ENCODE peak calls at places on chromosome 10, in four cellular contexts. C is H1, D is K562, T is HepG2. K is an unnamed sample.

GRCh38 chr10:48509974-48510692 is 94.7 kb downstream of the ARHGAP22 start:
- DNase-seq in C (peak; percentile 49), D (peak; percentile 53), T (peak; percentile 20), K (no peak)

GRCh38 chr10:17123062-17123661 is 6.4 kb downstream of the CUBN start:
- DNase-seq in C (no peak), D (peak; percentile 16), T (no peak), K (no peak)

GRCh38 chr10:11018426-11018818 is 750 bp downstream of the CELF2 start:
- DNase-seq in C (no peak), D (no peak), T (no peak), K (no peak)

GRCh38 chr10:61919646-61920215 is 18.2 kb downstream of the ARID5B start:
- DNase-seq in C (no peak), D (no peak), T (no peak), K (no peak)

GRCh38 chr10:50807851-50808776 is 68.4 kb downstream of the ASAH2B start:
- DNase-seq in C (no peak), D (no peak), T (peak; percentile 88), K (no peak)

GRCh38 chr10:81135851-81136250 is 598.1 kb downstream of the SH2D4B start:
- DNase-seq in C (no peak), D (no peak), T (no peak), K (no peak)

GRCh38 chr10:9274206-9274755 is 1219.8 kb downstream of the GATA3 start:
- DNase-seq in C (no peak), D (no peak), T (no peak), K (no peak)

GRCh38 chr10:71212249-71213126 is at the start of gene UNC5B:
- DNase-seq in C (peak; percentile 96), D (peak; percentile 87), T (peak; percentile 54), K (peak; percentile 65)

GRCh38 chr10:71072146-71072819 is 140.1 kb upstream of the UNC5B start:
- DNase-seq in C (no peak), D (no peak), T (no peak), K (no peak)

GRCh38 chr10:6788191-6788590 is 208.1 kb upstream of the PRKCQ start:
- DNase-seq in C (no peak), D (no peak), T (no peak), K (no peak)

GRCh38 chr10:125199261-125199660 is 38.9 kb upstream of the CTBP2 start:
- DNase-seq in C (no peak), D (no peak), T (no peak), K (no peak)

GRCh38 chr10:15775513-15775912 is 55.8 kb upstream of the ITGA8 start:
- DNase-seq in C (no peak), D (no peak), T (no peak), K (no peak)

GRCh38 chr10:67043041-67043440 is 117.2 kb downstream of the LRRTM3 start:
- DNase-seq in C (no peak), D (no peak), T (no peak), K (no peak)

GRCh38 chr10:102435529-102436233 is 3.3 kb upstream of the CUEDC2 start:
- DNase-seq in C (no peak), D (peak; percentile 91), T (no peak), K (no peak)

GRCh38 chr10:18567343-18567856 is 84.0 kb downstream of the NSUN6 start:
- DNase-seq in C (no peak), D (no peak), T (no peak), K (no peak)

GRCh38 chr10:131779661-131780394 is 121.0 kb upstream of the PPP2R2D start:
- DNase-seq in C (peak; percentile 11), D (no peak), T (no peak), K (no peak)

GRCh38 chr10:6694447-6695155 is 114.5 kb upstream of the PRKCQ start:
- DNase-seq in C (no peak), D (no peak), T (no peak), K (no peak)

GRCh38 chr10:7094781-7095180 is 316.1 kb downstream of the SFMBT2 start:
- DNase-seq in C (no peak), D (no peak), T (no peak), K (no peak)

GRCh38 chr10:70476249-70477035 is 2.1 kb upstream of the PALD1 start:
- DNase-seq in C (no peak), D (no peak), T (no peak), K (no peak)

GRCh38 chr10:6543431-6544005 is 36.6 kb downstream of the PRKCQ start:
- DNase-seq in C (no peak), D (no peak), T (no peak), K (peak; percentile 13)

GRCh38 chr10:68812420-68812819 is 14.9 kb upstream of the STOX1 start:
- DNase-seq in C (no peak), D (no peak), T (peak; percentile 33), K (no peak)

GRCh38 chr10:88256013-88256680 is 327.0 kb downstream of the RNLS start:
- DNase-seq in C (no peak), D (no peak), T (no peak), K (no peak)

GRCh38 chr10:18140149-18140956 is at the start of gene CACNB2:
- DNase-seq in C (peak; percentile 77), D (no peak), T (peak; percentile 10), K (peak; percentile 8)

GRCh38 chr10:126597206-126597605 is 73.3 kb downstream of the C10orf90 start:
- DNase-seq in C (no peak), D (no peak), T (no peak), K (no peak)

GRCh38 chr10:30422981-30423654 is 10.9 kb upstream of the MAP3K8 start:
- DNase-seq in C (no peak), D (no peak), T (peak; percentile 89), K (no peak)
- TF ChIP-seq TAF1 in C (no peak), D (no peak), T (no peak), K (no peak)

GRCh38 chr10:14586901-14587300 is 187.8 kb downstream of the FAM107B start:
- DNase-seq in C (no peak), D (no peak), T (no peak), K (no peak)
- TF ChIP-seq TAF1 in C (no peak), D (no peak), T (no peak), K (no peak)

GRCh38 chr10:31508882-31509281 is 189.9 kb downstream of the ZEB1 start:
- DNase-seq in C (no peak), D (no peak), T (no peak), K (no peak)
- TF ChIP-seq TAF1 in C (no peak), D (no peak), T (no peak), K (no peak)

GRCh38 chr10:113997428-113997827 is 46.2 kb upstream of the ADRB1 start:
- DNase-seq in C (no peak), D (no peak), T (no peak), K (no peak)

GRCh38 chr10:113992601-113993011 is 51.1 kb upstream of the ADRB1 start:
- DNase-seq in C (no peak), D (no peak), T (no peak), K (no peak)

GRCh38 chr10:113991091-113991860 is 52.4 kb upstream of the ADRB1 start:
- DNase-seq in C (no peak), D (no peak), T (no peak), K (no peak)

GRCh38 chr10:113995201-113995600 is 48.5 kb upstream of the ADRB1 start:
- DNase-seq in C (no peak), D (no peak), T (no peak), K (no peak)

DNA sequence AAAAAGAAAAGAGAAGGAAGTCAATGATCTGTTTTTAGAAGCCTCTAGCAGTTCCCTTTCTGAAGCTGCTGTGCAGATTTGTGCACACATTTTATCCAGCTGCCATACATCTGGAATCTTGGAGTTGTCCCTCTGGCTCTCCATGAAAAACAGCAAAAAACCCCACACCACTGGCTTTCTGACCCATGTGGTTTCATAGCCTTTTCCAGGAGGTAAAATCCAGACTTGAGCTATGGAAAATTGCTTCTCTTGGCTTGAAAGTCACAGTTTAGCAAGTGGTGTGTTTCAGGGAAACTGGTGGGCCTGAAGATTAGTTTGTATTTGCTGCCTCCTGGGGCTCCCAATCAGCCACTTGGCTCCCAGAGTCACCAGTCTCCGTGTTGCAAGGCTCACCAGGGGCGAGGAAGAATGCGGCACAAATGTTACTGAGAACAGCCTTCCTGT is 50.2 kb upstream of the ADRB1 start:
- DNase-seq in C (no peak), D (no peak), T (no peak), K (no peak)
- TF ChIP-seq TAF1 in C (no peak), D (no peak), T (no peak), K (no peak)

GRCh38 chr10:58513189-58514101 is 773 bp downstream of the BICC1 start:
- DNase-seq in C (peak; percentile 68), D (no peak), T (no peak), K (no peak)

GRCh38 chr10:58511765-58512469 is 755 bp upstream of the BICC1 start:
- DNase-seq in C (peak; percentile 49), D (no peak), T (peak; percentile 59), K (no peak)

GRCh38 chr10:58515296-58515956 is 2.8 kb downstream of the BICC1 start:
- DNase-seq in C (no peak), D (no peak), T (no peak), K (no peak)

GRCh38 chr10:58514102-58514472 is 1.4 kb downstream of the BICC1 start:
- DNase-seq in C (no peak), D (no peak), T (no peak), K (no peak)

DNA sequence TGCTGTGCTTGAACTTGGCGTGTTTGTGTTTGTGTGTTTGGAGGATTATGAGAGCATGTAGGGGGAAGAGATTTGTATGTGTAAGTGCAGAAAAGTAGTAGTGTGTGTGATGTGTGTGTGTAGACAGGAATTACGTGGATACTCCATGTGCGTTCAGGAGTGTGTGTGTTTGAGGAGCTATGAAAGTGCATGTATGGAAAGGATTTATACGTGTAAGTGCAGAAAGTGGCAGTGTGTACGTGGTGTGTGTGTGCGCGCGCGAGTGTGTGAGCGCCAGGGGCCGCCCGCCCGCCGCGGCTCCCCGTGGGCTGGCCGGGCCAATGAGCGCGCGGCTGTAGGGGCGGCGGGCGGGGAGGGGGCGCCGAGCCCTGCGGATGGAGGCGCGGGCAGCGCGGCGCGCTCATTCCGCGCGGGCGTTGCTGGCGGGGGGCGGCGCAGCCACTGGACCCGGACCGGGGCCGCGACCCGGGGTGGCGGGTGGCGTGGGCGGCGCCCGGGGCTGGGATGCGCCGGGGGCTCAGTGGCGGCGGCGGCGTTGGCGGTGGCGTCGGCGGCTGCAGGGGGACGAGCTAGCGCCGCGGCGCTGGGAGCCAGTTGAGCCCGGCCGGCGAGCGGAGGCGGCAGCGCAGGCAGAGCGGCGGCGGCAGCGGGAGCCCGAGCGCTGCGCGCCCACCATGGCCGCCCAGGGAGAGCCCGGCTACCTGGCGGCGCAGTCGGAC is at the start of gene BICC1:
- DNase-seq in C (no peak), D (no peak), T (no peak), K (no peak)
- TF ChIP-seq TAF1 in C (no peak), D (no peak), T (no peak), K (no peak)

GRCh38 chr10:437698-438490 is 251.6 kb downstream of the DIP2C start:
- DNase-seq in C (no peak), D (no peak), T (no peak), K (no peak)
- TF ChIP-seq TAF1 in C (no peak), D (no peak), T (no peak), K (no peak)

DNA sequence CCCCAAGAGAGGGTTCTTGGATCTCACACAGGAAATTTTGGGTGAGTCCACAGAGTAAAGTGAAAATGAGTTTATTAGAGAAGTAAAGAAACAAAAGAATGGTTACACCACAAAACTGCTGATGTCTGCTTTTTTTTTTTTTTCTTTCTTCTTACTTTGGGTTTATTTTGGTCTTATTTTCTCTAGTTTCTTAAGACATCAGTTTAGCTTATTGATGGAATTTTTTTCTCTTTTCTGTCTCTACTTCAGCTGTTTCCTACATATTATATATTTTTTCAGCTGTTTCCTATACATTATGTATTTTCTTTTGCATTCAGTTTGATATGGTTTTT is 166.4 kb downstream of the CCSER2 start:
- DNase-seq in C (no peak), D (no peak), T (no peak), K (no peak)
- TF ChIP-seq TAF1 in C (no peak), D (no peak), T (no peak), K (no peak)

GRCh38 chr10:32887481-32887880 is 70.5 kb downstream of the ITGB1 start:
- DNase-seq in C (no peak), D (no peak), T (no peak), K (no peak)
- TF ChIP-seq TAF1 in C (no peak), D (no peak), T (no peak), K (no peak)